ENCODE peak calls at places on chromosomes 12 and 14, in ten cellular contexts. One of them, this sample, is unnamed.

GRCh38 chr12:107536613-107537012 is 149.0 kb upstream of the PWP1 start:
- DNase-seq in type B pancreatic cell: no peak
- DNase-seq in HFFc6: no peak
- DNase-seq in GM13977: no peak
- DNase-seq in lower leg skin: no peak
- DNase-seq in neural progenitor cell: no peak
- DNase-seq in neural crest cell: no peak
- DNase-seq in keratinocyte: no peak
- DNase-seq in omental fat pad: no peak
- DNase-seq in H9: no peak
- DNase-seq in this sample: no peak

GRCh38 chr14:71070169-71070568 is 162.9 kb downstream of the PCNX1 start:
- DNase-seq in HFFc6: peak
- DNase-seq in H9: no peak
- DNase-seq in neural progenitor cell: no peak
- DNase-seq in neural crest cell: no peak
- DNase-seq in lower leg skin: no peak
- DNase-seq in keratinocyte: no peak
- DNase-seq in type B pancreatic cell: no peak
- DNase-seq in GM13977: no peak
- DNase-seq in omental fat pad: no peak
- DNase-seq in this sample: no peak

GRCh38 chr12:130780325-130780724 is 58.7 kb downstream of the STX2 start:
- DNase-seq in H9: no peak
- DNase-seq in lower leg skin: peak
- DNase-seq in neural crest cell: no peak
- DNase-seq in type B pancreatic cell: no peak
- DNase-seq in keratinocyte: no peak
- DNase-seq in GM13977: no peak
- DNase-seq in neural progenitor cell: no peak
- DNase-seq in omental fat pad: no peak
- DNase-seq in HFFc6: no peak
- DNase-seq in this sample: no peak

GRCh38 chr14:101992708-101993107 is 28.3 kb downstream of the DYNC1H1 start:
- DNase-seq in H9: no peak
- DNase-seq in neural crest cell: no peak
- DNase-seq in lower leg skin: no peak
- DNase-seq in type B pancreatic cell: no peak
- DNase-seq in omental fat pad: no peak
- DNase-seq in neural progenitor cell: no peak
- DNase-seq in GM13977: peak
- DNase-seq in keratinocyte: no peak
- DNase-seq in HFFc6: no peak
- DNase-seq in this sample: no peak

GRCh38 chr12:62190921-62191746 is 69.1 kb upstream of the USP15 start:
- DNase-seq in HFFc6: no peak
- DNase-seq in neural crest cell: peak
- DNase-seq in keratinocyte: no peak
- DNase-seq in neural progenitor cell: peak
- DNase-seq in omental fat pad: no peak
- DNase-seq in type B pancreatic cell: no peak
- DNase-seq in lower leg skin: no peak
- DNase-seq in H9: peak
- DNase-seq in GM13977: peak
- DNase-seq in this sample: no peak

GRCh38 chr12:56520025-56520810 is 1.4 kb upstream of the RBMS2 start:
- DNase-seq in HFFc6: no peak
- DNase-seq in neural progenitor cell: no peak
- DNase-seq in lower leg skin: no peak
- DNase-seq in omental fat pad: no peak
- DNase-seq in keratinocyte: no peak
- DNase-seq in neural crest cell: no peak
- DNase-seq in H9: no peak
- DNase-seq in GM13977: no peak
- DNase-seq in type B pancreatic cell: no peak
- DNase-seq in this sample: no peak

GRCh38 chr14:104139460-104140212 is 1.2 kb downstream of the KIF26A start:
- DNase-seq in neural crest cell: no peak
- DNase-seq in HFFc6: no peak
- DNase-seq in H9: peak
- DNase-seq in type B pancreatic cell: no peak
- DNase-seq in neural progenitor cell: peak
- DNase-seq in omental fat pad: no peak
- DNase-seq in lower leg skin: peak
- DNase-seq in keratinocyte: no peak
- DNase-seq in GM13977: no peak
- DNase-seq in this sample: no peak

GRCh38 chr12:132614029-132614428 is 3.6 kb upstream of the LRCOL1 start:
- DNase-seq in omental fat pad: no peak
- DNase-seq in lower leg skin: no peak
- DNase-seq in keratinocyte: no peak
- DNase-seq in HFFc6: no peak
- DNase-seq in H9: no peak
- DNase-seq in GM13977: no peak
- DNase-seq in neural crest cell: no peak
- DNase-seq in neural progenitor cell: no peak
- DNase-seq in type B pancreatic cell: no peak
- DNase-seq in this sample: no peak

GRCh38 chr14:106187176-106187670 is 660.8 kb downstream of the TMEM121 start:
- DNase-seq in keratinocyte: no peak
- DNase-seq in neural crest cell: no peak
- DNase-seq in type B pancreatic cell: no peak
- DNase-seq in lower leg skin: no peak
- DNase-seq in H9: no peak
- DNase-seq in neural progenitor cell: no peak
- DNase-seq in HFFc6: no peak
- DNase-seq in GM13977: no peak
- DNase-seq in omental fat pad: no peak
- DNase-seq in this sample: no peak

GRCh38 chr14:71739273-71739990 is 192.8 kb upstream of the RGS6 start:
- DNase-seq in type B pancreatic cell: no peak
- DNase-seq in HFFc6: no peak
- DNase-seq in GM13977: no peak
- DNase-seq in neural progenitor cell: no peak
- DNase-seq in H9: peak
- DNase-seq in neural crest cell: no peak
- DNase-seq in lower leg skin: no peak
- DNase-seq in keratinocyte: peak
- DNase-seq in omental fat pad: no peak
- DNase-seq in this sample: no peak

GRCh38 chr14:34449819-34450541 is 12.1 kb downstream of the SPTSSA start:
- DNase-seq in neural crest cell: no peak
- DNase-seq in GM13977: no peak
- DNase-seq in neural progenitor cell: no peak
- DNase-seq in type B pancreatic cell: no peak
- DNase-seq in keratinocyte: no peak
- DNase-seq in lower leg skin: no peak
- DNase-seq in HFFc6: no peak
- DNase-seq in H9: no peak
- DNase-seq in omental fat pad: no peak
- DNase-seq in this sample: no peak

DNA sequence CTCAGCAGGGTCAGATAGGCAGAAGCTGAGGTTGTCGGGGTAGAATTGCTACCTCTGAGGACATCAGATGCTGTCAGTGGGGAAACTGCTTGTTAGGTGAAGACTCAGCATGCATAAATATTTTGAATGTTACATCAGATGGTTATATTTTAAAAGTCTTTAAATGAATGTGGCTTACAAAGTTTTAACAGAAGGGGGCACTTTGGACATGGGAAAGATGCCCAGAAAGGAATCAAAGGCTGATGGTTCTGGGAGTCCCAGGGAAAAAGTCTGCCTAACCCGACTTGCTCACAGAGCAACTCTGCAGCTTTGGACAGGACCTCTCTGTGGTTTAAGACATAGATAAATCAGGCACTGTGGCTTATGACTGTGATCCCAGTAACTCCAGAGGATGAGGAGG is 474.8 kb downstream of the ATP23 start:
- DNase-seq in omental fat pad: no peak
- DNase-seq in keratinocyte: no peak
- DNase-seq in lower leg skin: no peak
- DNase-seq in HFFc6: peak
- DNase-seq in H9: no peak
- DNase-seq in neural progenitor cell: no peak
- DNase-seq in GM13977: no peak
- DNase-seq in neural crest cell: no peak
- DNase-seq in type B pancreatic cell: no peak
- DNase-seq in this sample: no peak
- TF ChIP-seq CTCF in omental fat pad: no peak
- TF ChIP-seq CTCF in keratinocyte: no peak
- TF ChIP-seq CTCF in lower leg skin: no peak
- TF ChIP-seq CTCF in HFFc6: peak
- TF ChIP-seq CTCF in H9: no peak
- TF ChIP-seq CTCF in neural progenitor cell: peak
- TF ChIP-seq CTCF in GM13977: peak
- TF ChIP-seq CTCF in neural crest cell: no peak
- TF ChIP-seq CTCF in type B pancreatic cell: no peak
- TF ChIP-seq CTCF in this sample: no peak

DNA sequence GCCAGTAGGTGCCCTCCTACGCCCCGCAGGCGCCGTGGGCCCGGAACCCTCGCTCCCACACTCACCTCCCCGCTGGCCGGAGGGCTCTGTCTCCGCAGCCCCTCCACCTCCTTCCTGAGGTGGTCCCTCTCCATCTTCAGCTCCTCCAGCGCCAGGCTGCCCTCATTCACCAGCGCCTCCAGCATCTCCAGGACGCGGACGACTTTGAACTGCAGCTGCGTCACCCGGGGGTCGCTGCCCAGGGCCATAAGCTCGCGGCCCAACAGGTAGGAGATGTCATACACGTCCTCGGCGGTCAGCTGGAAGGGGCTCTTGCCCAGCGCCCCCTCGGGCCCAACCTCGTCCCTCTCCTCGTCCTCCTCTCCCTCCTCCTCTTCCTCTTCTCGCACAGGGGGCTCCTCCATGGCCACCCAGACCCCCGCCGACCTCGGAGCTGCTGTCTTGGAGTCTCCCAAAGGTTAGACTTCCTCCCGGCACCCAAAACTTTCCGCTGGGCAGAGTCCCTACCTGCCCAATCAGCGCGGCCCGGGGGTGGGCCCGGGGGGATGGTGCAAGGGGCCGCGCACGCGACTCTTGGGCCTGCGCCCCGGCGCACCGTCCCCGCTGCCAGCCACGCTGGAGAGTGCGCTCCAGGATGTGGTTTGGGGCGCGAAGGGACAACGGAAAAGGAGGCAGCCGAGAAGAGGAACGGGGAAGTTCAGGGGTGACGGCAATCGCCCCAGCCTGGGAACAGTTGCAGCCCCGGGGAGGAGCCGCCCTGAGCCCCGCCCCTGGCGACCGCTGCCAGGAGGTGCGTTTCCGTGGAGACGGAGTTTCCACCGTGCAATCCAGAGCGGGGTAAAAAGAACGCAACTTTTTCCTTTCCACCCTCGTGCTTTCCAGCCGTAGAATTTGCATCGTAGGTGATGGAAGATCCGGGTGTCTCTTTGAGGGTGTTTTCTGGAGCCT is at the start of gene RILPL2:
- DNase-seq in lower leg skin: peak
- DNase-seq in GM13977: peak
- DNase-seq in HFFc6: peak
- DNase-seq in H9: peak
- DNase-seq in keratinocyte: peak
- DNase-seq in neural crest cell: peak
- DNase-seq in neural progenitor cell: peak
- DNase-seq in omental fat pad: peak
- DNase-seq in type B pancreatic cell: peak
- DNase-seq in this sample: peak
- TF ChIP-seq CTCF in lower leg skin: no peak
- TF ChIP-seq CTCF in GM13977: no peak
- TF ChIP-seq CTCF in HFFc6: peak
- TF ChIP-seq CTCF in H9: no peak
- TF ChIP-seq CTCF in keratinocyte: no peak
- TF ChIP-seq CTCF in neural crest cell: no peak
- TF ChIP-seq CTCF in neural progenitor cell: peak
- TF ChIP-seq CTCF in omental fat pad: no peak
- TF ChIP-seq CTCF in type B pancreatic cell: no peak
- TF ChIP-seq CTCF in this sample: peak

GRCh38 chr14:90398841-90399540 is 2.2 kb downstream of the CALM1 start:
- DNase-seq in lower leg skin: no peak
- DNase-seq in H9: no peak
- DNase-seq in GM13977: no peak
- DNase-seq in omental fat pad: no peak
- DNase-seq in HFFc6: no peak
- DNase-seq in type B pancreatic cell: no peak
- DNase-seq in keratinocyte: no peak
- DNase-seq in neural progenitor cell: no peak
- DNase-seq in neural crest cell: no peak
- DNase-seq in this sample: no peak

GRCh38 chr14:90399541-90400444 is 3.0 kb downstream of the CALM1 start:
- DNase-seq in type B pancreatic cell: peak
- DNase-seq in GM13977: peak
- DNase-seq in lower leg skin: peak
- DNase-seq in omental fat pad: peak
- DNase-seq in HFFc6: peak
- DNase-seq in neural progenitor cell: peak
- DNase-seq in keratinocyte: no peak
- DNase-seq in neural crest cell: peak
- DNase-seq in H9: peak
- DNase-seq in this sample: peak

GRCh38 chr14:90398315-90398811 is 1.5 kb downstream of the CALM1 start:
- DNase-seq in HFFc6: no peak
- DNase-seq in neural progenitor cell: peak
- DNase-seq in lower leg skin: peak
- DNase-seq in GM13977: peak
- DNase-seq in keratinocyte: no peak
- DNase-seq in type B pancreatic cell: peak
- DNase-seq in H9: peak
- DNase-seq in neural crest cell: peak
- DNase-seq in omental fat pad: no peak
- DNase-seq in this sample: no peak

GRCh38 chr14:90396342-90397339 is at the start of gene CALM1:
- DNase-seq in HFFc6: peak
- DNase-seq in H9: peak
- DNase-seq in keratinocyte: no peak
- DNase-seq in lower leg skin: peak
- DNase-seq in omental fat pad: peak
- DNase-seq in GM13977: peak
- DNase-seq in type B pancreatic cell: peak
- DNase-seq in neural crest cell: peak
- DNase-seq in neural progenitor cell: peak
- DNase-seq in this sample: peak

GRCh38 chr14:90397401-90398314 is 829 bp downstream of the CALM1 start:
- DNase-seq in neural progenitor cell: peak
- DNase-seq in neural crest cell: peak
- DNase-seq in lower leg skin: peak
- DNase-seq in type B pancreatic cell: no peak
- DNase-seq in H9: peak
- DNase-seq in omental fat pad: no peak
- DNase-seq in GM13977: peak
- DNase-seq in keratinocyte: no peak
- DNase-seq in HFFc6: peak
- DNase-seq in this sample: no peak
- TF ChIP-seq CTCF in neural progenitor cell: no peak
- TF ChIP-seq CTCF in neural crest cell: no peak
- TF ChIP-seq CTCF in lower leg skin: no peak
- TF ChIP-seq CTCF in type B pancreatic cell: no peak
- TF ChIP-seq CTCF in H9: no peak
- TF ChIP-seq CTCF in omental fat pad: no peak
- TF ChIP-seq CTCF in GM13977: no peak
- TF ChIP-seq CTCF in keratinocyte: no peak
- TF ChIP-seq CTCF in HFFc6: peak
- TF ChIP-seq CTCF in this sample: no peak

GRCh38 chr12:31705651-31706050 is 23.2 kb downstream of the AMN1 start:
- DNase-seq in H9: no peak
- DNase-seq in keratinocyte: no peak
- DNase-seq in neural crest cell: no peak
- DNase-seq in lower leg skin: no peak
- DNase-seq in neural progenitor cell: no peak
- DNase-seq in omental fat pad: no peak
- DNase-seq in type B pancreatic cell: no peak
- DNase-seq in HFFc6: no peak
- DNase-seq in GM13977: no peak
- DNase-seq in this sample: no peak

GRCh38 chr12:31702047-31702446 is 26.8 kb downstream of the AMN1 start:
- DNase-seq in keratinocyte: no peak
- DNase-seq in lower leg skin: no peak
- DNase-seq in GM13977: no peak
- DNase-seq in omental fat pad: no peak
- DNase-seq in type B pancreatic cell: no peak
- DNase-seq in HFFc6: peak
- DNase-seq in neural crest cell: no peak
- DNase-seq in neural progenitor cell: peak
- DNase-seq in H9: peak
- DNase-seq in this sample: no peak
- TF ChIP-seq CTCF in keratinocyte: peak
- TF ChIP-seq CTCF in lower leg skin: no peak
- TF ChIP-seq CTCF in GM13977: peak
- TF ChIP-seq CTCF in omental fat pad: no peak
- TF ChIP-seq CTCF in type B pancreatic cell: no peak
- TF ChIP-seq CTCF in HFFc6: peak
- TF ChIP-seq CTCF in neural crest cell: no peak
- TF ChIP-seq CTCF in neural progenitor cell: peak
- TF ChIP-seq CTCF in H9: peak
- TF ChIP-seq CTCF in this sample: no peak